ENCODE peak calls at places on chromosomes 3 and 15, in four cellular contexts. P, X, N and O are unnamed samples.

GRCh38 chr3:192879346-192880031 is 38.2 kb downstream of the MB21D2 start:
- DNase-seq in P (no peak), X (no peak), N (no peak), O (no peak)

GRCh38 chr15:42453826-42454225 is 37.1 kb downstream of the ZNF106 start:
- DNase-seq in P (no peak), X (no peak), N (no peak), O (no peak)

GRCh38 chr3:133915685-133916639 is 20.3 kb upstream of the RAB6B start:
- DNase-seq in P (no peak), X (no peak), N (no peak), O (no peak)

GRCh38 chr3:113912551-113913246 is 35.1 kb upstream of the ZDHHC23 start:
- DNase-seq in P (peak; percentile 11), X (peak; percentile 35), N (peak; percentile 55), O (peak; percentile 22)

GRCh38 chr3:182690163-182690562 is 103.1 kb upstream of the ATP11B start:
- DNase-seq in P (no peak), X (no peak), N (no peak), O (no peak)

GRCh38 chr3:180223268-180223667 is 186.5 kb upstream of the PEX5L start:
- DNase-seq in P (no peak), X (no peak), N (no peak), O (peak; percentile 38)

GRCh38 chr15:70954176-70954575 is 61.5 kb downstream of the LRRC49 start:
- DNase-seq in P (no peak), X (no peak), N (no peak), O (no peak)

GRCh38 chr3:115512565-115513410 is 110.5 kb upstream of the GAP43 start:
- DNase-seq in P (no peak), X (no peak), N (peak; percentile 0), O (no peak)

GRCh38 chr3:76293856-76294255 is 508.5 kb upstream of the ZNF717 start:
- DNase-seq in P (no peak), X (no peak), N (no peak), O (no peak)

GRCh38 chr3:187112934-187113793 is 26.1 kb downstream of the RPL39L start:
- DNase-seq in P (no peak), X (no peak), N (peak; percentile 43), O (no peak)

GRCh38 chr3:45105855-45106655 is 40.1 kb downstream of the CDCP1 start:
- DNase-seq in P (no peak), X (no peak), N (peak; percentile 75), O (no peak)

GRCh38 chr15:86691091-86691490 is 611.4 kb downstream of the AGBL1 start:
- DNase-seq in P (no peak), X (no peak), N (no peak), O (no peak)

GRCh38 chr3:25281041-25281842 is 146.8 kb upstream of the RARB start:
- DNase-seq in P (no peak), X (no peak), N (no peak), O (no peak)

GRCh38 chr3:16264174-16264707 is 502 bp downstream of the DPH3 start:
- DNase-seq in P (no peak), X (no peak), N (no peak), O (no peak)

GRCh38 chr15:81254277-81255265 is 57.9 kb downstream of the IL16 start:
- DNase-seq in P (no peak), X (no peak), N (no peak), O (no peak)

GRCh38 chr3:94183551-94183950 is 120.7 kb downstream of the NSUN3 start:
- DNase-seq in P (no peak), X (no peak), N (no peak), O (no peak)

GRCh38 chr3:107994954-107995715 is 95.7 kb downstream of the CD47 start:
- DNase-seq in P (no peak), X (no peak), N (no peak), O (no peak)

GRCh38 chr15:50828610-50829206 is 63.2 kb upstream of the SPPL2A start:
- DNase-seq in P (no peak), X (no peak), N (peak; percentile 47), O (no peak)

GRCh38 chr3:192090586-192090985 is 629.6 kb downstream of the PYDC2 start:
- DNase-seq in P (no peak), X (no peak), N (no peak), O (no peak)

GRCh38 chr3:74465652-74466415 is 148.6 kb downstream of the CNTN3 start:
- DNase-seq in P (no peak), X (no peak), N (no peak), O (no peak)

GRCh38 chr15:65329298-65329990 is 25.0 kb downstream of the RNU5B-1 start:
- DNase-seq in P (no peak), X (no peak), N (no peak), O (no peak)

GRCh38 chr3:59749291-59749690 is 699.5 kb upstream of the CFAP20DC start:
- DNase-seq in P (no peak), X (no peak), N (no peak), O (peak; percentile 65)

GRCh38 chr15:73631915-73632669 is 1.1 kb downstream of the NPTN start:
- DNase-seq in P (no peak), X (no peak), N (peak; percentile 26), O (no peak)

GRCh38 chr3:16058511-16058910 is 116.0 kb upstream of the GALNT15 start:
- DNase-seq in P (no peak), X (no peak), N (no peak), O (no peak)

GRCh38 chr15:36579792-36580431 is 486 bp downstream of the CDIN1 start:
- DNase-seq in P (peak; percentile 11), X (no peak), N (peak; percentile 61), O (no peak)

GRCh38 chr3:138937690-138938055 is 9.3 kb downstream of the FOXL2 start:
- DNase-seq in P (no peak), X (no peak), N (no peak), O (no peak)

GRCh38 chr15:42151736-42152135 is 4.7 kb downstream of the PLA2G4F start:
- DNase-seq in P (no peak), X (no peak), N (no peak), O (no peak)

GRCh38 chr3:108437439-108437838 is 73.0 kb downstream of the MYH15 start:
- DNase-seq in P (no peak), X (no peak), N (no peak), O (no peak)

GRCh38 chr15:48643776-48644497 is 1.6 kb downstream of the FBN1 start:
- DNase-seq in P (no peak), X (no peak), N (no peak), O (no peak)

GRCh38 chr3:124772081-124772831 is 42.0 kb downstream of the UMPS start:
- DNase-seq in P (no peak), X (no peak), N (peak; percentile 84), O (no peak)

GRCh38 chr3:124174463-124174862 is 182.5 kb upstream of the ROPN1 start:
- DNase-seq in P (no peak), X (no peak), N (peak; percentile 1), O (no peak)

GRCh38 chr3:13347390-13347966 is 72.6 kb downstream of the NUP210 start:
- DNase-seq in P (no peak), X (no peak), N (no peak), O (no peak)

GRCh38 chr15:68184616-68185470 is 20.3 kb downstream of the CALML4 start:
- DNase-seq in P (no peak), X (no peak), N (no peak), O (peak; percentile 61)

DNA sequence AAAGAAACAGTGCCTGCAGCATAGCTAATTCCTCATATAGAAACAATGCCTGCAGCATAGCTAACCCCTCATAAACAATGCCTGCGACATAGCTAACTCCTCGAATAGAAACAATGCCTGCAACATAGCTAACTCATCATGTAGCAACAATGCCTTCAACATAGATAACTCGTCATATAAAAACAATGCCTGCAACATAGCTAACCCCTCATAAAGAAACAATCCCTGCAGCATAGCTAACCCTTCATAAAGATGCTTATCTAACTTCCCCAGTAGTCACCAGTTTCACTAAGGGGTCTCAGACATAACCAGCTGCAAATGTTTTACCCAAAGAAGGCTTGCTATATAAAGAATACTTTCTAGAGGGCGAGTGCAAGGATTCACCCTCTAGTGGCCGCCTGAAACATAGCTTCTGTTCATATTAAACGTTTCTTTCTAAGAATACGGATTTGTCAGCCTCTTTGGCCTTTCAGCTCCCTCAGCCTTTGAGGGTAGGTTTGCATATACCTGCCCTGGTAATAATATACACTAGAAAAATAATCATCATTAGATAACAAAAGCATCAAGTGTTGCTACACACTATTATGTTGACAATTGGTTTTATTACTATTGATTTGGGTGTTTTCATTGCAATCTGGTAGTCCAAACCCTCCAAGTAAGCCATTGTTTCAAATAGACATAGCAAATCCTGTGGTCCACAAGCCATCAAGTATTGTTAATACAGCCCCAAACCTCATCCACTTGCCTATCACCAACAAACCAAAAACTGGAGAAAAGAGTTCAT is 44.4 kb upstream of the FAN1 start:
- DNase-seq in P (peak; percentile 22), X (no peak), N (peak; percentile 18), O (peak; percentile 9)
- TF ChIP-seq SPI1 in P (no peak), X (no peak), N (no peak), O (no peak)

DNA sequence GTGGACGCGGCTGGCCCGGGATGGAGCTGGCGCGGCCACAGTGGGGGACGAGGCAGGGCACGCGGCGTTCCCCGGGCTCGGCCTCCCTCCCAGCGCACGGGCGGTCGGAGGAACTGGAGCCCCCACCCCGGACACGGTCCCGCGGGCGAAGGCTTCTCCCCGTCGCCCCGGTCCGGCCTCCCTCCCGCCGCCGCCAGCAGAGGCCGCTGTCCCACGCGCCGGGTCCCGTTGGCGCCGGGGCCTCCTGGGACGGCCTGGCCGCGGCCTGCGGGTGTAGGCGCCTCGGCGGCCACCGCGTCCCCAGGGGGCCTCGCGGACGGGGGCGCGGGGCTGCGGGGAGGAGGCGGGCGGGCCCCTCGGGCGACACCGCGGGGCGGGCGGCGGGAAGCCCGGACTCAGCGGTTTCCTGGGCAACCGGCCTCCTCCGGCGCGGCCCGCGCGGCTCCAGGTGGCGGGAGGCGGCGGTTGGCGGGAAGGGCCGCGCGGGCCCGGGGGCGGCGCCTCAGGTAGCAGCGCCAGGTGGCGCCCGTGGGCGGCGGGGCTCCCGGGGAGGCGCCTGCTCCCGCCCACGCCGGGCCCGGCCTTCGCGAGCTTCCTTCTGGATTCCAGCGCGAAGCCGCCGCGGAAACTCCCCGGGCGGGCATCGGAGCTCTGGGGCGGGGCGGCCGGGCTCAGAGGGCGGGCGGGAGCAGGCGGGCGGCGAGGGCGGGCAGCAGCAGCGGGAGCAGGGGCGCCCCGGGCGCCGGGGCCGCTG is 26.7 kb downstream of the MELTF start:
- DNase-seq in P (peak; percentile 98), X (no peak), N (peak; percentile 87), O (peak; percentile 64)
- TF ChIP-seq SPI1 in P (no peak), X (no peak), N (no peak), O (no peak)

GRCh38 chr15:49674370-49674769 is 53.5 kb downstream of the DTWD1 start:
- DNase-seq in P (no peak), X (no peak), N (no peak), O (no peak)
- TF ChIP-seq SPI1 in P (no peak), X (no peak), N (no peak), O (no peak)

GRCh38 chr3:148379763-148380162 is 317.9 kb upstream of the AGTR1 start:
- DNase-seq in P (peak; percentile 1), X (no peak), N (no peak), O (no peak)
- TF ChIP-seq SPI1 in P (no peak), X (no peak), N (no peak), O (no peak)